ENCODE peak calls at places on chromosomes 13 and 19, in eight cellular contexts. K is AG04450; I is transverse colon; H is CD4-positive, alpha-beta T cell; X is naive thymus-derived CD4-positive, alpha-beta T cell; Q is pancreas; G is brain microvascular endothelial cell; T is adrenal gland. Y is an unnamed sample.

GRCh38 chr19:54600228-54600627 is 6.8 kb downstream of the LILRA1 start:
- DNase-seq in K (no peak), I (no peak), H (no peak), X (no peak), Q (no peak), G (no peak), T (no peak), Y (no peak)

GRCh38 chr13:36736119-36736726 is 62.4 kb downstream of the SERTM1 start:
- DNase-seq in K (peak), I (peak), H (peak), X (peak), Q (no peak), G (peak), T (peak), Y (peak)

GRCh38 chr19:44634785-44635184 is 8.9 kb upstream of the PVR start:
- DNase-seq in K (no peak), I (no peak), H (no peak), X (no peak), Q (no peak), G (no peak), T (no peak), Y (no peak)

GRCh38 chr13:24893863-24894262 is 129.9 kb downstream of the RNF17 start:
- DNase-seq in K (no peak), I (no peak), H (no peak), X (no peak), Q (no peak), G (no peak), T (no peak), Y (no peak)

GRCh38 chr19:29421186-29421525 is 104.6 kb upstream of the VSTM2B start:
- DNase-seq in K (no peak), I (no peak), H (no peak), X (no peak), Q (no peak), G (no peak), T (no peak), Y (no peak)

GRCh38 chr13:45231722-45232121 is 30.9 kb upstream of the KCTD4 start:
- DNase-seq in K (no peak), I (no peak), H (no peak), X (no peak), Q (no peak), G (peak), T (no peak), Y (no peak)

GRCh38 chr19:7847664-7848063 is 17.6 kb downstream of the EVI5L start:
- DNase-seq in K (no peak), I (no peak), H (no peak), X (no peak), Q (no peak), G (no peak), T (no peak), Y (no peak)

GRCh38 chr19:2048959-2049740 is 1.9 kb downstream of the MKNK2 start:
- DNase-seq in K (no peak), I (no peak), H (no peak), X (no peak), Q (no peak), G (no peak), T (peak), Y (peak)

GRCh38 chr13:25286308-25286968 is 850 bp downstream of the MTMR6 start:
- DNase-seq in K (no peak), I (peak), H (peak), X (peak), Q (no peak), G (peak), T (peak), Y (no peak)

GRCh38 chr19:17909017-17909732 is 23.6 kb upstream of the CCDC124 start:
- DNase-seq in K (no peak), I (no peak), H (no peak), X (no peak), Q (peak), G (no peak), T (no peak), Y (no peak)

GRCh38 chr19:38417146-38417543 is 8.9 kb downstream of the RASGRP4 start:
- DNase-seq in K (no peak), I (no peak), H (no peak), X (no peak), Q (no peak), G (no peak), T (no peak), Y (no peak)

GRCh38 chr19:33292595-33293254 is 9.6 kb downstream of the CEBPA start:
- DNase-seq in K (no peak), I (peak), H (no peak), X (no peak), Q (peak), G (no peak), T (no peak), Y (no peak)

GRCh38 chr19:18203408-18203862 is 407 bp downstream of the RAB3A start:
- DNase-seq in K (no peak), I (peak), H (peak), X (no peak), Q (peak), G (no peak), T (peak), Y (no peak)

GRCh38 chr13:93259527-93260080 is 33.0 kb downstream of the GPC6 start:
- DNase-seq in K (no peak), I (no peak), H (no peak), X (no peak), Q (no peak), G (no peak), T (no peak), Y (no peak)

GRCh38 chr19:45469132-45469834 is 1.5 kb downstream of the FOSB start:
- DNase-seq in K (peak), I (peak), H (peak), X (peak), Q (peak), G (peak), T (peak), Y (peak)

GRCh38 chr19:46977548-46977947 is 42.1 kb upstream of the NPAS1 start:
- DNase-seq in K (no peak), I (no peak), H (no peak), X (no peak), Q (no peak), G (no peak), T (no peak), Y (no peak)

GRCh38 chr19:18074192-18074591 is 12.5 kb downstream of the IL12RB1 start:
- DNase-seq in K (no peak), I (no peak), H (no peak), X (no peak), Q (no peak), G (no peak), T (no peak), Y (no peak)

GRCh38 chr13:106349080-106349841 is 186.2 kb downstream of the EFNB2 start:
- DNase-seq in K (no peak), I (peak), H (no peak), X (no peak), Q (peak), G (peak), T (no peak), Y (no peak)

GRCh38 chr13:83941669-83942335 is 59.5 kb upstream of the SLITRK1 start:
- DNase-seq in K (no peak), I (no peak), H (no peak), X (no peak), Q (no peak), G (no peak), T (no peak), Y (no peak)

GRCh38 chr13:107025991-107026390 is 458.1 kb upstream of the ARGLU1 start:
- DNase-seq in K (no peak), I (no peak), H (no peak), X (no peak), Q (no peak), G (peak), T (peak), Y (no peak)

GRCh38 chr13:30972888-30973377 is 40.5 kb downstream of the TEX26 start:
- DNase-seq in K (peak), I (no peak), H (no peak), X (no peak), Q (no peak), G (no peak), T (no peak), Y (no peak)

GRCh38 chr13:91401916-91402315 is 3.5 kb downstream of the GPC5 start:
- DNase-seq in K (no peak), I (no peak), H (no peak), X (no peak), Q (no peak), G (no peak), T (no peak), Y (no peak)

GRCh38 chr19:57769345-57770131 is at the start of gene ZNF586:
- DNase-seq in K (peak), I (peak), H (peak), X (peak), Q (peak), G (peak), T (peak), Y (peak)
- H3K27ac ChIP-seq in K (peak), I (peak), H (peak), X (peak), Q (peak), G (peak), T (no peak), Y (peak)

DNA sequence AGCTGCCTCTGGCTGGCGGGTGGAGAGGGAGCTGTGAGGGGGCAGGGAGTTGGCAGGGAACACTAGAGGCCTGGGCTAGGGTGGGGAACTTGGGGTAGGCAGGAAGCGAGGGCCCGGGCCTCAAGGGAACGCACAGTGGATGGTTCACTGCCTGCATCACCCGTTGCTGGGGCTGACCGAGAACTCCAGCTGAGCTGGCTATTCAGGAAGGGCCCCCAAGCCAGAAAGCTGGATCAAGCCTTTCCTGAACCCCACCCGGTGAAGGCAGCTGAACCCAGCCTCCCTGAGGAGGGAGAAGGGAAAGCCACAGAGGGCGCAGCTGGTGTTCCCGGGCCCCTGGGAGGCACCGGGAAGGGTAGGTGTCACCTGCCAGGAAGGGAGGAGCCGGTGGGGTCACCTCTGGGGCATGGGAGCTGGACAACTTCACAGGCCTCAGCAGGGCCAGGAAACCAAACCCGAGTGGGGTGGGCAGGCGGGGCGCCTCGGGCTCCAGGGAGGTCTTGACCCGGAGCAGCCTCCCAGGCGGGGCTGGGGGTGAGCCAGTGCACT is 13.9 kb downstream of the PALM start:
- DNase-seq in K (no peak), I (no peak), H (no peak), X (no peak), Q (no peak), G (no peak), T (no peak), Y (no peak)
- H3K27ac ChIP-seq in K (no peak), I (no peak), H (no peak), X (no peak), Q (no peak), G (no peak), T (no peak), Y (no peak)

DNA sequence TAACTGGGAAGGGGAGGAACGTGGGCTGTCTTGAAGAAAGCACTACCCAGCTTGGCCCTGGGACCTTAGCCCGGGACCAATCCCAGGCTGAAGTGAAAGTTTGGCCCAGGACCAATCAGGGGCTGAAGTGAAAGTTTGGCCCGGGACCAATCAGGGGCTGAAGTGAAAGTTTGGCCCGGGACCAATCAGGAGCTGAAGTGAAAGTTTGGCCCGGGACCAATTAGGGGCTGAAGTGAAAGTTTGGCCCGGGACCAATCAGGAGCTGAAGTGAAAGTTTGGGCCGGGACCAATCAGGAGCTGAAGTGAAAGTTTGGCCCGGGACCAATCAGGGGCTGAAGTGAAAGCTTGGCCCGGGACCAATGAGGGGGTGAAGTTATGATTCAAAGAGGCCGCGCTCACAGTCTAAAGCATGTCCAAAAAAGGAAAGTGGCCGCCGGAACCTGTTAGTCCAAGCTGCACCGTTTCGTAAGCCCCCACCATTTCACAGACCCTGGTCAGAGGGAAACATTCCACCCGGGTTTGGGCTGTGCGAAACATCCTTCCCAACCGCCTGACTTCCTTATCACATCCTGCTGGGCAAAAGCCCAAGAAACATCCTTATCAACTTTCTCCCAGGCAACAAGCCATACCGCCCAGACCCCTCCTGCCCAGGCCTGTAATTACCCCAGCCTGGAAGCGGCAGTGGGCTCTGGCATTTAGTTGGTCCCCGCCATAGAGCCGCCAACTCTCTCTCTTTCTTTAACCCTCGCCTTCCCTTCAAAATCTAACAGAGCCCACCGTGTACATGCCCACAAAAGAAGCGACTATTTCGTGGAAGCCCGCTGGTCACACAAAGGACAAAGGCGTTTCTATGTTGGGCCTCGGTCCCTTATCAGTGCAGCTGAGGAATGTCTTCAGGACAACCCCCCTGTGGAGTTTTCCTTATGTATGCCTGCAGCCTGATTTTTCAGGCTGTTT is 1.1 kb downstream of the ZNF850 start:
- DNase-seq in K (peak), I (peak), H (no peak), X (peak), Q (no peak), G (peak), T (peak), Y (peak)
- H3K27ac ChIP-seq in K (peak), I (peak), H (no peak), X (peak), Q (peak), G (peak), T (peak), Y (peak)

DNA sequence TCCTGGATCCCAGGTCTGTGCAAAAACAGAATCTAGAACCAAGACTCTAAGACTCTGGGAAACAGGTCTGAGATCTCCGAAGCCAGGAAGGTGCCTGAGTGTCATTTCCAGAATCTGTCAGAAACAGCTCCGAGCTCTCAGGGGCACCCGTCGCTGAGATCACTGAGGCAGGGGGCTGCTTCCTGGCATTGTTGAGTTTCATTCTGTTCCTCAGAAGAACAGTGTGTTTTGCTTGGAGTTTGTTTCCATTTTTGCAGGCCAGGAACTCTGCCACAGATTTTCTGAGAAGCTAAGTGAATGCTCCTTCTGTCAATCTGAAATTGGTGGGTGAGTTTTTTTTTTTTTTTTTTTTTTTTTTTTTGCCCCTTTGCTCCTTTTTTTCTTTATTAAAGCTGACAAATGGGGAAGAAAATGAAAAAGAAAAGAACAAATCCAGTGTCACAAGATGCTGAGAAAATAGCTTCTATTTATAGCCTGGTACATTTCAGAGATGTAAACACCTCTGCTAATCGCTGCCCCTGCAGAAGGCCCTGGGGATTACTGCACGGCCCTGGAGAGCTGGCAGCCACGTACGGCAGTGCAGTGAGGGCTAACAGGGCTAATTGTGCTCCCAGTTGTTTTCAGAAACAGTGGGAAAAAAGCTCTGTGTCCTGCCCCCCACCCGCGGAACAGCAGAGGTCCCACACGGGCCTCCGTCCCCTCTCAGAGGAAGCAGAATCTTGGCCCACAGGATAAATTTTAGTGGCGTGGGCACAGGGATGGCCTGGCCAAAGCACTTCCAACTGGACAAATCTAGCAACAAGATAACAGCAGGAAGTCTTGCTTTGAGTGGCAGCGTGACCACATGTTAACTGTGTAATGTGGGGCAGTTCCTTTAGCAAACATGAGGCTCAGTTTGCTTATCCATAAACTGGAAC is 237.6 kb upstream of the IRS2 start:
- DNase-seq in K (no peak), I (peak), H (no peak), X (no peak), Q (no peak), G (no peak), T (no peak), Y (peak)
- H3K27ac ChIP-seq in K (peak), I (peak), H (no peak), X (no peak), Q (peak), G (no peak), T (no peak), Y (peak)

GRCh38 chr13:48946163-48946562 is 29.5 kb upstream of the FNDC3A start:
- DNase-seq in K (no peak), I (no peak), H (no peak), X (no peak), Q (no peak), G (no peak), T (no peak), Y (no peak)
- H3K27ac ChIP-seq in K (no peak), I (no peak), H (no peak), X (no peak), Q (no peak), G (no peak), T (no peak), Y (no peak)

DNA sequence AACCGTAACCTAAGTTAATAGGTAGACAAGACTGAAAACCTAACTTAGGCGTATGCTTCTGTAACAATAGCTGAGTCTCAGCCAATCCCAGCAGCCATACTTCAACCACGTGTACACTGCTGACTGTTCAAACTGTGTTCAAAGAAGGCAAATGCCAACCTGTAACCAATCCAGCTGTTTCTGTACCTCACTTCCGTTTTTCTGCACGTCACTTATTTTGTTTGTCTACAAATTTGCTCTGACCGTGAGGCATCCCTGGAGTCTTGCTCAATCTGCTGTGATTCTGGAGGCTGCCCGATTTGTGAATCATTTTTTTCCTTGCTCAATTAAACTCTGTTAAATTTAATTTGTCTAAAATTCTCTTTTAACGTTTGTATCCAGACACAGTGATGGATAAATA is 59.2 kb downstream of the EDNRB start:
- DNase-seq in K (peak), I (peak), H (no peak), X (no peak), Q (no peak), G (no peak), T (peak), Y (peak)
- H3K27ac ChIP-seq in K (peak), I (peak), H (no peak), X (no peak), Q (no peak), G (no peak), T (no peak), Y (peak)

DNA sequence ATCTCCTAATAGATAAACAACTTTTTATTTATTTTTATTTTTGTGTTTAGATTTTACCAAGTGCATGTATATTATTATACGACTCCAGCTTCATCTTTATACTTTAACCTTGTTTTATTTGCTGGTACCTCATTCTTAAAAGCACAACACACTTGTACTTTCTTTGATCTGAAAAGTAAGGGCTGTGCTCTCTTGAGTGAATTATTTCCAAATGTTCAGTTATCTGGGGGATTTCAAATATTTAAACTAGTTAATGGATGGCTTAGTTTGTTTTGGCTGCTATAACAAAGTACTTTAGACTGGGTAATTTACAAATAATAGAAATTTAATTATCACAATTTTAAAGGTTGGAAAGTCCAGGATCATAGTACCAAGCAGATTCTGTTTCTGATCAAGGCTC is 1148.2 kb upstream of the PCDH9 start:
- DNase-seq in K (no peak), I (no peak), H (no peak), X (no peak), Q (no peak), G (no peak), T (no peak), Y (no peak)
- H3K27ac ChIP-seq in K (no peak), I (no peak), H (no peak), X (no peak), Q (no peak), G (no peak), T (no peak), Y (no peak)

GRCh38 chr13:95156208-95156607 is 145.0 kb downstream of the ABCC4 start:
- DNase-seq in K (no peak), I (no peak), H (no peak), X (no peak), Q (no peak), G (peak), T (no peak), Y (no peak)

GRCh38 chr13:95154441-95154886 is 146.8 kb downstream of the ABCC4 start:
- DNase-seq in K (no peak), I (no peak), H (no peak), X (no peak), Q (no peak), G (peak), T (no peak), Y (no peak)

GRCh38 chr13:95155504-95155903 is 145.7 kb downstream of the ABCC4 start:
- DNase-seq in K (no peak), I (no peak), H (no peak), X (no peak), Q (no peak), G (no peak), T (no peak), Y (no peak)

GRCh38 chr13:95153647-95154405 is 147.4 kb downstream of the ABCC4 start:
- DNase-seq in K (no peak), I (no peak), H (no peak), X (no peak), Q (no peak), G (no peak), T (no peak), Y (no peak)

GRCh38 chr13:95155093-95155492 is 146.2 kb downstream of the ABCC4 start:
- DNase-seq in K (no peak), I (no peak), H (no peak), X (no peak), Q (no peak), G (no peak), T (no peak), Y (no peak)
- H3K27ac ChIP-seq in K (no peak), I (no peak), H (no peak), X (no peak), Q (no peak), G (no peak), T (no peak), Y (no peak)

Y was measured in sigmoid colon.